ENCODE peak calls at places on chromosomes 5 and 9, in four cellular contexts. H is thoracic aorta, J is GM23338, T is uterus. M is an unnamed sample.

GRCh38 chr5:124372457-124372856 is 374.0 kb downstream of the ZNF608 start:
- DNase-seq in H (no peak), T (no peak), J (no peak), M (no peak)

GRCh38 chr9:108709922-108710321 is 145.9 kb downstream of the ACTL7B start:
- DNase-seq in H (no peak), J (no peak), T (no peak), M (no peak)

GRCh38 chr5:1522601-1523479 is 920 bp downstream of the LPCAT1 start:
- DNase-seq in J (no peak), T (peak), H (peak), M (no peak)

GRCh38 chr5:157816682-157817268 is 42.2 kb downstream of the CLINT1 start:
- DNase-seq in J (no peak), T (no peak), H (no peak), M (no peak)

GRCh38 chr5:92519717-92520632 is 1061.0 kb downstream of the NR2F1-AS1 start:
- DNase-seq in J (no peak), T (no peak), H (no peak), M (no peak)

GRCh38 chr5:161900981-161901380 is 53.1 kb downstream of the GABRA1 start:
- DNase-seq in T (no peak), J (no peak), H (no peak), M (no peak)

GRCh38 chr9:126347093-126347492 is 20.5 kb downstream of the MVB12B start:
- DNase-seq in T (no peak), H (no peak), J (no peak), M (no peak)

GRCh38 chr9:129146441-129146933 is 31.6 kb downstream of the IER5L start:
- DNase-seq in T (peak), H (no peak), J (no peak), M (no peak)

GRCh38 chr9:129267141-129267540 is 89.1 kb upstream of the IER5L start:
- DNase-seq in H (no peak), T (no peak), J (no peak), M (no peak)

GRCh38 chr5:168299372-168299771 is 7.9 kb downstream of the WWC1 start:
- DNase-seq in H (no peak), T (no peak), J (no peak), M (no peak)

GRCh38 chr9:17852108-17852507 is 273.2 kb downstream of the SH3GL2 start:
- DNase-seq in H (no peak), J (peak), T (no peak), M (no peak)

GRCh38 chr5:56447232-56447631 is 214.1 kb upstream of the ANKRD55 start:
- DNase-seq in J (no peak), H (no peak), T (no peak), M (no peak)
- TF ChIP-seq CTCF in J (no peak), H (no peak), T (no peak), M (no peak)

DNA sequence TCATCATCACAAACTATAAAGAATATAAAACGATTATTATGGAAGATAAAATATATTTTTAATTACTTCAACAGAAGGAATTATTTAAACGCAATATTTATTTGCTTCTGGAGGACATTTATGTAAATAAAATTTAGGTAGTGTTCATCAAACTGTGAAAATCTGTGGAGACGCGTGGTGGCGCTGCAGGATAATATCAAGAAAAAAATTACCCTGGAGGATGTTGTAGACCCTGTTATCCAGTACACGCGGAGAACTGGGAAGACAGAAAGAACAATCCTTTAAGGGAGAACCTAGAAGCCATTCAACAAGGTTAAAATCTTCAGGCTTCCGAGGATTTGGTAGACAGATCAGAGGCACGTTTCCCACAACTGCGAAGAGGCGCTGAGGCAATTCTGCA is at the start of gene PCDHB12:
- DNase-seq in J (peak), T (no peak), H (no peak), M (no peak)
- TF ChIP-seq CTCF in J (peak), T (peak), H (no peak), M (no peak)

DNA sequence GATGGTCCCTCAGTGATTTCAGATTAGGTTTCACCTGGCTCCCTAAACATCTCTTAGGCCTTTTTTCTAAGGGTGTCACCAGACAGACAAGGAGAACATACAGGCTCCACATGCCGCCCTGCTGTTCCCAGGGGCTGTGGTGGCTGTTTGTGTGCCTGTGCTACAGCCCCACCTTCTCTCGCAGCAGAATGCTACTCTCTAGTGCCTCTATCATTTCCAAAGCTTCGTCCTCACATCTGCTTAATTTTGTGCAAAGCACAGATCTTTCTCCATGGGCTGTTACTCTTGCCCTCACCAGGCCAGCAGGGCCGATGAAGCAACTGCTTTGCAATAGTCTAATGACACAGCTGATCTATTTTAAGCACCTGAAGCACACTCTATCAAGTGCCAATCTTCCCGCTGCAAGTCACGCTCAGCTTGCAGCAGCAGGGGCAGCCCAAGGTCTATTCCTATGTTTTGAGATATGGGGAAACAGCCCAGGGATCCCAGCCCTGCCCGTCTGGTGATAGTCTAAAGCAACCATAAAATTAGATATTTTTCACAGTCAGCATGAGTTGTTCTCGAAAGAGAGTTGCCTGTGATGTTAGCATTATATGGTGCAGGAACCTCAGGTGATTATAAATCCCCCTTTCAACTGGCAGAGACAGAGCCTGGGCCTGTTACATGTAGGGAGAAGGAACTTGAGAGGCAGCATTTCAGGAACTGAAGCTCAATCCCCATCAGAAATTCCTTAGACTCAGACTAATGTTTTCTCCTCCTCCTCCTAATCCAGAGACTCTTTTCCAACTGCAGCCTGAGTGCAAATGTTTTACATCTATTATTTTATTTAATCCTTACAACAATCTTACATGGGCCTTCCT is 12.7 kb downstream of the ABLIM3 start:
- DNase-seq in J (no peak), T (no peak), H (no peak), M (no peak)
- TF ChIP-seq CTCF in J (no peak), T (no peak), H (no peak), M (no peak)

GRCh38 chr5:32942225-32942989 is 231.3 kb downstream of the NPR3 start:
- DNase-seq in J (peak), T (no peak), H (no peak), M (no peak)
- TF ChIP-seq CTCF in J (peak), T (no peak), H (no peak), M (no peak)

GRCh38 chr5:155144956-155145355 is 131.4 kb downstream of the KIF4B start:
- DNase-seq in T (no peak), H (no peak), J (no peak), M (no peak)

GRCh38 chr5:155150012-155150411 is 136.5 kb downstream of the KIF4B start:
- DNase-seq in T (no peak), J (no peak), H (no peak), M (no peak)

GRCh38 chr5:155148694-155149093 is 135.1 kb downstream of the KIF4B start:
- DNase-seq in H (no peak), J (no peak), T (no peak), M (no peak)

DNA sequence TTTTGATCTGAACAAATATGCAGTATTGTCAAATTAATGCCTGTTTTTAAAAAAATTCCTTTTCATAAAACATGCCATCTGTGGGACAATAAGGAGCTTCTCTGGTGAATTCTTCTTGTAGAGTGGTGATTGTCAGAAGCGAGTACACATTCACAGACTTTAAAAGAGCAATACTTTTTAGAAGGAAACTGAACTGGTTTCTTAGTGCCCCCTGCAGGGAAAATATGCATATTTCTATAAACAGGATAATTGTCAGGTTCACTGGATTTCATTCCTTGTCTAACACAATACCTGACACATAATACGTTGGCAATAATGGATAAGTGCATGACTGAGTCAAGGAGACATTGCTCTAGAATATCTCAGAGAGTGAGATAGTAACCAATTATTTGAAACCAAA is 133.7 kb downstream of the KIF4B start:
- DNase-seq in J (no peak), H (no peak), T (no peak), M (no peak)
- TF ChIP-seq CTCF in J (peak), H (no peak), T (no peak), M (no peak)

GRCh38 chr9:83219154-83219923 is 156.4 kb upstream of the RASEF start:
- DNase-seq in H (no peak), T (peak), J (peak), M (peak)

GRCh38 chr9:83218411-83219090 is 155.6 kb upstream of the RASEF start:
- DNase-seq in J (no peak), T (no peak), H (no peak), M (no peak)

GRCh38 chr9:83220737-83221136 is 157.8 kb upstream of the RASEF start:
- DNase-seq in T (no peak), H (no peak), J (no peak), M (no peak)

DNA sequence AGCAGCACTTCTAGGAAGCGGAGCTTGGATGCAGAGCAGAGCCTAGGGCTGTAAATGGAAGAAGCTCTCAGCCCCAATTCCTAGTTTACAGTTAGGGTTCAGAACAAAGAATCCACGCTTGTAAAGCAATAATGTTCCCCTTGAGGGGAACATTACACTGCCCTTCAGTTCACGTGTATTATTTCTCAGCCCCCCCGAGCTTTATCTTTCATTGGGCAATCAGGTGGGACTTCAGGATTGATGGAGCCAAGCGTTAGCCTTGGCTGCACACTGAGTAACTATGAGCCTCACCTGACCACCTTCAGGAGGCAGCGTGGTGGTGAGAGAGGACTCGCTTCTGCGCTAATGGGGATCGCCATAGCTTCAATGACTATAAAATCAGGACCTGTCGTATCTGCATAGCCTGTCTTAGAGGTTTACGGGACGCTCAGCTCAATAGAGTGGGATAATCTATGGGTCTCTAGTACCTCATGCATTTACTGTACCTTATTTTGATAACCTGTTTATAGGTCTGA is 157.0 kb upstream of the RASEF start:
- DNase-seq in H (no peak), T (no peak), J (peak), M (no peak)
- TF ChIP-seq CTCF in H (no peak), T (no peak), J (no peak), M (no peak)